ENCODE peak calls at places on chromosomes 2 and 18, in four cellular contexts. S is GM12878, G is A549, H is HepG2. J is an unnamed sample.

GRCh38 chr2:145029885-145030284 is 510.0 kb upstream of the ZEB2 start:
- DNase-seq in S (no peak), G (no peak), H (no peak), J (no peak)

GRCh38 chr2:172285010-172285621 is 142.3 kb upstream of the ITGA6 start:
- DNase-seq in S (no peak), G (no peak), H (no peak), J (no peak)

GRCh38 chr2:156456616-156457015 is 20.4 kb downstream of the GPD2 start:
- DNase-seq in S (peak), G (no peak), H (no peak), J (no peak)

GRCh38 chr2:229205704-229206103 is 65.4 kb downstream of the PID1 start:
- DNase-seq in S (no peak), G (no peak), H (no peak), J (no peak)

GRCh38 chr2:72144746-72145657 is 2.7 kb downstream of the CYP26B1 start:
- DNase-seq in S (no peak), G (peak), H (peak), J (no peak)

GRCh38 chr2:171208648-171209047 is 48.0 kb upstream of the TLK1 start:
- DNase-seq in S (no peak), G (no peak), H (no peak), J (no peak)

GRCh38 chr2:179272406-179273192 is 8.0 kb upstream of the SESTD1 start:
- DNase-seq in S (no peak), G (no peak), H (peak), J (no peak)

GRCh38 chr2:233850745-233851144 is 3.6 kb downstream of the HJURP start:
- DNase-seq in S (no peak), G (no peak), H (no peak), J (no peak)

GRCh38 chr2:107595749-107596148 is 230.9 kb upstream of the RGPD4 start:
- DNase-seq in S (no peak), G (no peak), H (no peak), J (no peak)

GRCh38 chr2:45330113-45330512 is 281.0 kb downstream of the SRBD1 start:
- DNase-seq in S (no peak), G (no peak), H (no peak), J (no peak)

GRCh38 chr2:45595724-45596435 is 15.2 kb downstream of the SRBD1 start:
- DNase-seq in S (no peak), G (no peak), H (no peak), J (no peak)

GRCh38 chr2:16348821-16349515 is 316.7 kb downstream of the CYRIA start:
- DNase-seq in S (no peak), G (no peak), H (no peak), J (no peak)

GRCh38 chr2:44551497-44551896 is 189.8 kb downstream of the CAMKMT start:
- DNase-seq in S (no peak), G (no peak), H (no peak), J (no peak)

GRCh38 chr2:170597705-170598420 is 117.3 kb upstream of the SP5 start:
- DNase-seq in S (no peak), G (no peak), H (no peak), J (no peak)

GRCh38 chr18:35478520-35479435 is 19.0 kb downstream of the INO80C start:
- DNase-seq in S (no peak), G (peak), H (peak), J (no peak)

GRCh38 chr18:79755496-79756142 is 42.1 kb upstream of the KCNG2 start:
- DNase-seq in S (no peak), G (no peak), H (no peak), J (no peak)

GRCh38 chr2:25589676-25590205 is 83.6 kb downstream of the DTNB start:
- DNase-seq in S (no peak), G (no peak), H (no peak), J (no peak)

GRCh38 chr2:20613342-20613916 is 37.5 kb downstream of the HS1BP3 start:
- DNase-seq in S (no peak), G (no peak), H (no peak), J (no peak)

GRCh38 chr2:39408351-39409136 is 28.5 kb downstream of the MAP4K3 start:
- DNase-seq in S (peak), G (no peak), H (no peak), J (no peak)

GRCh38 chr18:5542393-5543035 is 1.3 kb downstream of the EPB41L3 start:
- DNase-seq in S (no peak), G (no peak), H (no peak), J (no peak)

GRCh38 chr18:73556904-73557303 is 590.7 kb downstream of the FBXO15 start:
- DNase-seq in S (no peak), G (no peak), H (no peak), J (no peak)

GRCh38 chr2:199798881-199799580 is 52.0 kb downstream of the FTCDNL1 start:
- DNase-seq in S (no peak), G (no peak), H (no peak), J (no peak)

GRCh38 chr2:39127973-39128372 is 7.1 kb upstream of the SOS1 start:
- DNase-seq in S (peak), G (no peak), H (no peak), J (no peak)

GRCh38 chr2:16727256-16727655 is 61.6 kb upstream of the CYRIA start:
- DNase-seq in S (no peak), G (no peak), H (no peak), J (no peak)

GRCh38 chr2:241924069-241924908 is 54.8 kb downstream of the RTP5 start:
- DNase-seq in S (no peak), G (no peak), H (no peak), J (no peak)

GRCh38 chr2:48249631-48250473 is 280.1 kb upstream of the STON1 start:
- DNase-seq in S (no peak), G (no peak), H (peak), J (no peak)

GRCh38 chr18:44599409-44599808 is 81.3 kb upstream of the SETBP1 start:
- DNase-seq in S (no peak), G (no peak), H (no peak), J (no peak)
- TF ChIP-seq POLR2AphosphoS2 in S (no peak), G (no peak), H (no peak), J (no peak)

GRCh38 chr2:203400805-203401585 is 72.8 kb downstream of the ABI2 start:
- DNase-seq in S (no peak), G (no peak), H (no peak), J (no peak)
- TF ChIP-seq POLR2AphosphoS2 in S (no peak), G (no peak), H (no peak), J (no peak)

GRCh38 chr2:96143848-96144480 is 1.3 kb downstream of the DUSP2 start:
- DNase-seq in S (no peak), G (no peak), H (no peak), J (no peak)
- TF ChIP-seq POLR2AphosphoS2 in S (peak), G (no peak), H (no peak), J (no peak)

DNA sequence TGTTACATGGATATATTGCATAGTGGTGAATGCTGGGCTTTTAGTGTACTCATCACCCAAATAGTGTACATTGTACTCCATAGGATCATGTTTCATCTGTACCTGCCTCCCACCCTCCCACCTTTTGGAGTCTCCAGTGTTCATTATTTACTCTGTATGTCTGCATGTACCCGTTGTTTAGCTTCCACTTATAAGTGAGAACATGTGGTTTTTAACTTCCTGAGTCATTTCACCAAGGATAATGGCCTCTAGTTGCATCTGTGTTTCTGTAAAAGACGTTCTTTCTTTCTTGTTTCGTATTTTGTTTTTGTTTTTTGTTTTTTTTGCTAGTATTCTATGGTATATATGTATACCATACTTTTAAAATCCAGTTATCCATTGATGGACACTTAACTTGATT is 107.5 kb downstream of the MSTN start:
- DNase-seq in S (no peak), G (no peak), H (no peak), J (no peak)
- TF ChIP-seq POLR2AphosphoS2 in S (no peak), G (no peak), H (no peak), J (no peak)

GRCh38 chr2:150041721-150042450 is 445.6 kb downstream of the RND3 start:
- DNase-seq in S (no peak), G (no peak), H (no peak), J (no peak)

GRCh38 chr2:150042844-150043503 is 444.5 kb downstream of the RND3 start:
- DNase-seq in S (no peak), G (no peak), H (no peak), J (no peak)

GRCh38 chr2:150045601-150046000 is 441.9 kb downstream of the RND3 start:
- DNase-seq in S (no peak), G (no peak), H (no peak), J (no peak)

GRCh38 chr2:150047731-150048130 is 439.7 kb downstream of the RND3 start:
- DNase-seq in S (no peak), G (no peak), H (no peak), J (no peak)

GRCh38 chr2:150046211-150046610 is 441.3 kb downstream of the RND3 start:
- DNase-seq in S (no peak), G (no peak), H (no peak), J (no peak)
- TF ChIP-seq POLR2AphosphoS2 in S (no peak), G (no peak), H (no peak), J (no peak)

GRCh38 chr2:225011585-225011984 is 30.7 kb downstream of the DOCK10 start:
- DNase-seq in S (no peak), G (no peak), H (no peak), J (no peak)
- TF ChIP-seq POLR2AphosphoS2 in S (no peak), G (no peak), H (no peak), J (no peak)

GRCh38 chr18:50749421-50749820 is 70.4 kb downstream of the MRO start:
- DNase-seq in S (no peak), G (no peak), H (no peak), J (no peak)
- TF ChIP-seq POLR2AphosphoS2 in S (no peak), G (no peak), H (no peak), J (no peak)

J was measured in K562.